ENCODE peak calls at places on chromosomes 1 and 21, in eight cellular contexts. One of them, this sample, is unnamed.

GRCh38 chr1:105138445-105138821 is 1388.7 kb downstream of the AMY1C start:
- DNase-seq in PC-3: peak; percentile 12
- DNase-seq in MM.1S: no peak
- DNase-seq in PC-9: no peak
- DNase-seq in GM23338: no peak
- DNase-seq in OCI-LY7: no peak
- DNase-seq in GM23248: peak; percentile 1
- DNase-seq in HCT116: no peak
- DNase-seq in this sample: peak; percentile 10

GRCh38 chr1:10646347-10646861 is 150.0 kb downstream of the CASZ1 start:
- DNase-seq in HCT116: peak; percentile 33
- DNase-seq in GM23248: peak; percentile 76
- DNase-seq in OCI-LY7: peak; percentile 8
- DNase-seq in PC-9: peak; percentile 35
- DNase-seq in GM23338: peak; percentile 43
- DNase-seq in MM.1S: no peak
- DNase-seq in PC-3: peak; percentile 50
- DNase-seq in this sample: no peak

GRCh38 chr1:38489844-38490270 is 369.7 kb downstream of the RRAGC start:
- DNase-seq in GM23338: peak; percentile 98
- DNase-seq in PC-9: no peak
- DNase-seq in PC-3: peak; percentile 44
- DNase-seq in OCI-LY7: peak; percentile 82
- DNase-seq in HCT116: peak; percentile 64
- DNase-seq in MM.1S: peak; percentile 61
- DNase-seq in GM23248: peak; percentile 18
- DNase-seq in this sample: peak; percentile 30

GRCh38 chr21:45874716-45875415 is 106.7 kb upstream of the COL6A1 start:
- DNase-seq in PC-9: peak; percentile 46
- DNase-seq in GM23248: peak; percentile 98
- DNase-seq in MM.1S: no peak
- DNase-seq in HCT116: no peak
- DNase-seq in GM23338: no peak
- DNase-seq in OCI-LY7: no peak
- DNase-seq in PC-3: peak; percentile 76
- DNase-seq in this sample: peak; percentile 90

GRCh38 chr1:27438621-27439061 is 46.2 kb downstream of the GPR3 start:
- DNase-seq in PC-3: no peak
- DNase-seq in GM23338: no peak
- DNase-seq in HCT116: no peak
- DNase-seq in MM.1S: peak; percentile 45
- DNase-seq in OCI-LY7: peak; percentile 75
- DNase-seq in GM23248: peak; percentile 20
- DNase-seq in PC-9: no peak
- DNase-seq in this sample: no peak

GRCh38 chr1:201774224-201774982 is 54.6 kb upstream of the IPO9 start:
- DNase-seq in MM.1S: no peak
- DNase-seq in PC-3: no peak
- DNase-seq in GM23338: no peak
- DNase-seq in GM23248: peak; percentile 89
- DNase-seq in PC-9: no peak
- DNase-seq in HCT116: no peak
- DNase-seq in OCI-LY7: no peak
- DNase-seq in this sample: no peak

GRCh38 chr1:225026701-225027100 is 97.2 kb downstream of the DNAH14 start:
- DNase-seq in OCI-LY7: no peak
- DNase-seq in GM23338: no peak
- DNase-seq in HCT116: no peak
- DNase-seq in PC-3: no peak
- DNase-seq in MM.1S: no peak
- DNase-seq in GM23248: peak; percentile 0
- DNase-seq in PC-9: no peak
- DNase-seq in this sample: no peak

GRCh38 chr1:67190942-67191341 is 24.7 kb downstream of the IL23R start:
- DNase-seq in HCT116: no peak
- DNase-seq in PC-3: peak; percentile 35
- DNase-seq in MM.1S: no peak
- DNase-seq in GM23248: no peak
- DNase-seq in PC-9: no peak
- DNase-seq in GM23338: no peak
- DNase-seq in OCI-LY7: no peak
- DNase-seq in this sample: no peak

GRCh38 chr1:68975534-68975933 is 478.7 kb upstream of the DEPDC1 start:
- DNase-seq in MM.1S: no peak
- DNase-seq in PC-3: peak; percentile 7
- DNase-seq in OCI-LY7: no peak
- DNase-seq in HCT116: no peak
- DNase-seq in GM23338: peak; percentile 80
- DNase-seq in PC-9: peak; percentile 37
- DNase-seq in GM23248: no peak
- DNase-seq in this sample: no peak

GRCh38 chr1:101284021-101284420 is 47.2 kb downstream of the S1PR1 start:
- DNase-seq in PC-9: no peak
- DNase-seq in MM.1S: no peak
- DNase-seq in PC-3: no peak
- DNase-seq in HCT116: no peak
- DNase-seq in GM23248: no peak
- DNase-seq in OCI-LY7: no peak
- DNase-seq in GM23338: no peak
- DNase-seq in this sample: no peak

GRCh38 chr1:117570988-117571409 is 34.8 kb upstream of the TENT5C start:
- DNase-seq in OCI-LY7: peak; percentile 16
- DNase-seq in GM23338: peak; percentile 33
- DNase-seq in PC-9: peak; percentile 100
- DNase-seq in MM.1S: peak; percentile 79
- DNase-seq in HCT116: no peak
- DNase-seq in GM23248: no peak
- DNase-seq in PC-3: peak; percentile 83
- DNase-seq in this sample: peak; percentile 61

GRCh38 chr1:117573386-117574040 is 32.3 kb upstream of the TENT5C start:
- DNase-seq in GM23248: peak; percentile 44
- DNase-seq in MM.1S: no peak
- DNase-seq in GM23338: no peak
- DNase-seq in OCI-LY7: no peak
- DNase-seq in HCT116: no peak
- DNase-seq in PC-9: no peak
- DNase-seq in PC-3: peak; percentile 14
- DNase-seq in this sample: peak; percentile 32

GRCh38 chr1:117571496-117571895 is 34.4 kb upstream of the TENT5C start:
- DNase-seq in PC-3: peak; percentile 7
- DNase-seq in HCT116: no peak
- DNase-seq in GM23338: no peak
- DNase-seq in GM23248: no peak
- DNase-seq in OCI-LY7: no peak
- DNase-seq in MM.1S: no peak
- DNase-seq in PC-9: peak; percentile 58
- DNase-seq in this sample: no peak

GRCh38 chr1:117574206-117574835 is 31.5 kb upstream of the TENT5C start:
- DNase-seq in GM23338: no peak
- DNase-seq in PC-9: no peak
- DNase-seq in MM.1S: no peak
- DNase-seq in OCI-LY7: no peak
- DNase-seq in HCT116: no peak
- DNase-seq in PC-3: no peak
- DNase-seq in GM23248: no peak
- DNase-seq in this sample: no peak

GRCh38 chr1:117572546-117572945 is 33.3 kb upstream of the TENT5C start:
- DNase-seq in GM23248: no peak
- DNase-seq in GM23338: no peak
- DNase-seq in PC-3: no peak
- DNase-seq in MM.1S: no peak
- DNase-seq in HCT116: no peak
- DNase-seq in PC-9: no peak
- DNase-seq in OCI-LY7: peak; percentile 33
- DNase-seq in this sample: no peak
- H3K9me2 ChIP-seq in GM23248: no peaks in the 10 kb centered on the region
- H3K9me2 ChIP-seq in GM23338: no peaks in the 10 kb centered on the region
- H3K9me2 ChIP-seq in PC-3: no peaks in the 10 kb centered on the region
- H3K9me2 ChIP-seq in MM.1S: no peaks in the 10 kb centered on the region
- H3K9me2 ChIP-seq in HCT116: no peaks in the 10 kb centered on the region
- H3K9me2 ChIP-seq in PC-9: no peaks in the 10 kb centered on the region
- H3K9me2 ChIP-seq in OCI-LY7: no peaks in the 10 kb centered on the region
- H3K9me2 ChIP-seq in this sample: no peaks in the 10 kb centered on the region

DNA sequence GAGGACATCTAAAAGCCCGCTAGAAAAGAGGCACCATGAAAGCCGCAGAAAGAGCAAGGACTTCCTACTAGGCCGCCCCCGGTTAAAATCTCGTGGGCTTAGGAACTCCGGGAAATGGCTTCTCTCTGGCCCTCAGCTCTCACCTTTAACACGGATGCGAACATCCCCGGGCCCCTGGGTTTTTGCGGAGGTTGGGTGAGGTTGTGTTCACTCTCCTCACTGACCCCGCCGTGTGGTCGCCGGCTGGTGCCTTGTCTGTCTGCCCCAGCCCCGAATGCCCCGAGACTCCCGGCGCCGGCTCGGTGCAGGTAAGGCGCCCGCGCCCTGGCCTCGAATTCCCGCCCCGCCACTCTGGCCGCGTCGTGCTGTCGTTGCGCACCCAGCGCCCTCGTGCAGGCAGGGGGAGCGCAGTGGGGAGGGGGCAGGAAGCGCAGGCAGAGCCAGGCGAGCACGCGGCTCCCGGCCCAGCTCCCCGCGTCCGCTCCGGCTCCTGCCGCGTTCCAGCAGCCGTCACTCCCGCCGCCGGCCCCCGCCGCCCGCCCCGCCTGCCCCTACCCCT is at the start of gene SHISAL2A:
- DNase-seq in PC-9: no peak
- DNase-seq in GM23248: peak; percentile 35
- DNase-seq in HCT116: no peak
- DNase-seq in OCI-LY7: no peak
- DNase-seq in GM23338: peak; percentile 84
- DNase-seq in PC-3: no peak
- DNase-seq in MM.1S: no peak
- DNase-seq in this sample: peak; percentile 66
- H3K27ac ChIP-seq in PC-9: no peak within 1 kb of the TSS
- H3K27ac ChIP-seq in GM23248: no peak within 1 kb of the TSS
- H3K27ac ChIP-seq in HCT116: no peak within 1 kb of the TSS
- H3K27ac ChIP-seq in OCI-LY7: no peak within 1 kb of the TSS
- H3K27ac ChIP-seq in GM23338: no peak within 1 kb of the TSS
- H3K27ac ChIP-seq in PC-3: no peak within 1 kb of the TSS
- H3K27ac ChIP-seq in MM.1S: no peak within 1 kb of the TSS
- H3K27ac ChIP-seq in this sample: no peak within 1 kb of the TSS

GRCh38 chr1:198087831-198088230 is 69.0 kb upstream of the NEK7 start:
- DNase-seq in OCI-LY7: no peak
- DNase-seq in HCT116: no peak
- DNase-seq in GM23338: no peak
- DNase-seq in PC-3: no peak
- DNase-seq in PC-9: no peak
- DNase-seq in MM.1S: no peak
- DNase-seq in GM23248: no peak
- DNase-seq in this sample: no peak
- H3K9me2 ChIP-seq in OCI-LY7: no peaks in the 10 kb centered on the region
- H3K9me2 ChIP-seq in HCT116: no peaks in the 10 kb centered on the region
- H3K9me2 ChIP-seq in GM23338: no peaks in the 10 kb centered on the region
- H3K9me2 ChIP-seq in PC-3: no peaks in the 10 kb centered on the region
- H3K9me2 ChIP-seq in PC-9: no peaks in the 10 kb centered on the region
- H3K9me2 ChIP-seq in MM.1S: no peaks in the 10 kb centered on the region
- H3K9me2 ChIP-seq in GM23248: no peaks in the 10 kb centered on the region
- H3K9me2 ChIP-seq in this sample: no peaks in the 10 kb centered on the region

DNA sequence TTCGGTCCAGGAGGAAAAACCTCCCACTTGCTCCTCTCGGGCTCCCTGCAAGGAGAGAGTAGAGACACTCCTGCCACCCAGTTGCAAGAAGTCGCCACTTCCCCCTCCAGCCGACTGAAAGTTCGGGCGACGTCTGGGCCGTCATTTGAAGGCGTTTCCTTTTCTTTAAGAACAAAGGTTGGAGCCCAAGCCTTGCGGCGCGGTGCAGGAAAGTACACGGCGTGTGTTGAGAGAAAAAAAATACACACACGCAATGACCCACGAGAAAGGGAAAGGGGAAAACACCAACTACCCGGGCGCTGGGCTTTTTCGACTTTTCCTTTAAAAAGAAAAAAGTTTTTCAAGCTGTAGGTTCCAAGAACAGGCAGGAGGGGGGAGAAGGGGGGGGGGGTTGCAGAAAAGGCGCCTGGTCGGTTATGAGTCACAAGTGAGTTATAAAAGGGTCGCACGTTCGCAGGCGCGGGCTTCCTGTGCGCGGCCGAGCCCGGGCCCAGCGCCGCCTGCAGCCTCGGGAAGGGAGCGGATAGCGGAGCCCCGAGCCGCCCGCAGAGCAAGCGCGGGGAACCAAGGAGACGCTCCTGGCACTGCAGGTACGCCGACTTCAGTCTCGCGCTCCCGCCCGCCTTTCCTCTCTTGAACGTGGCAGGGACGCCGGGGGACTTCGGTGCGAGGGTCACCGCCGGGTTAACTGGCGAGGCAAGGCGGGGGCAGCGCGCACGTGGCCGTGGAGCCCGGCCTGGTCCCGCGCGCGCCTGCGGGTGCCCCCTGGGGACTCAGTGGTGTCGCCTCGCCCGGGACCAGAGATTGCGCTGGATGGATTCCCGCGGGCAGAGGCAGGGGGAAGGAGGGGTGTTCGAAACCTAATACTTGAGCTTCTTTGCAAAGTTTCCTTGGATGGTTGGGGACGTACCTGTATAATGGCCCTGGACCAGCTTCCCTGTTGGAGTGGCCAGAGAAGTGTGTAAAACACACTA is 45.3 kb downstream of the MRPL39 start:
- DNase-seq in OCI-LY7: peak; percentile 54
- DNase-seq in HCT116: no peak
- DNase-seq in PC-3: no peak
- DNase-seq in GM23248: peak; percentile 86
- DNase-seq in MM.1S: peak; percentile 39
- DNase-seq in GM23338: peak; percentile 83
- DNase-seq in PC-9: no peak
- DNase-seq in this sample: peak; percentile 82
- H3K27ac ChIP-seq in OCI-LY7: peak overlapping the region; percentile 23
- H3K27ac ChIP-seq in HCT116: no peak overlapping the region
- H3K27ac ChIP-seq in PC-3: no peak overlapping the region
- H3K27ac ChIP-seq in GM23248: peak overlapping the region; percentile 23
- H3K27ac ChIP-seq in MM.1S: no peak overlapping the region
- H3K27ac ChIP-seq in GM23338: no peak overlapping the region
- H3K27ac ChIP-seq in PC-9: no peak overlapping the region
- H3K27ac ChIP-seq in this sample: peak overlapping the region; percentile 30

GRCh38 chr1:212446333-212446732 is 13.6 kb downstream of the NENF start:
- DNase-seq in HCT116: no peak
- DNase-seq in PC-3: no peak
- DNase-seq in GM23248: no peak
- DNase-seq in GM23338: no peak
- DNase-seq in MM.1S: no peak
- DNase-seq in OCI-LY7: no peak
- DNase-seq in PC-9: no peak
- DNase-seq in this sample: no peak

GRCh38 chr1:212451416-212452322 is 18.9 kb downstream of the NENF start:
- DNase-seq in HCT116: no peak
- DNase-seq in GM23338: no peak
- DNase-seq in PC-9: no peak
- DNase-seq in GM23248: no peak
- DNase-seq in OCI-LY7: no peak
- DNase-seq in PC-3: no peak
- DNase-seq in MM.1S: no peak
- DNase-seq in this sample: no peak

GRCh38 chr1:212452323-212453155 is 19.8 kb downstream of the NENF start:
- DNase-seq in MM.1S: no peak
- DNase-seq in PC-3: no peak
- DNase-seq in GM23338: no peak
- DNase-seq in GM23248: peak; percentile 94
- DNase-seq in PC-9: no peak
- DNase-seq in OCI-LY7: no peak
- DNase-seq in HCT116: no peak
- DNase-seq in this sample: no peak

GRCh38 chr1:212450331-212450881 is 17.7 kb downstream of the NENF start:
- DNase-seq in GM23248: no peak
- DNase-seq in HCT116: no peak
- DNase-seq in OCI-LY7: peak; percentile 67
- DNase-seq in GM23338: no peak
- DNase-seq in PC-9: no peak
- DNase-seq in MM.1S: no peak
- DNase-seq in PC-3: no peak
- DNase-seq in this sample: no peak

GRCh38 chr1:212447478-212447877 is 14.8 kb downstream of the NENF start:
- DNase-seq in HCT116: no peak
- DNase-seq in GM23248: no peak
- DNase-seq in GM23338: no peak
- DNase-seq in OCI-LY7: no peak
- DNase-seq in PC-9: no peak
- DNase-seq in PC-3: no peak
- DNase-seq in MM.1S: no peak
- DNase-seq in this sample: no peak
- H3K9me2 ChIP-seq in HCT116: no peaks in the 10 kb centered on the region
- H3K9me2 ChIP-seq in GM23248: no peaks in the 10 kb centered on the region
- H3K9me2 ChIP-seq in GM23338: no peaks in the 10 kb centered on the region
- H3K9me2 ChIP-seq in OCI-LY7: no peaks in the 10 kb centered on the region
- H3K9me2 ChIP-seq in PC-9: no peaks in the 10 kb centered on the region
- H3K9me2 ChIP-seq in PC-3: no peaks in the 10 kb centered on the region
- H3K9me2 ChIP-seq in MM.1S: no peaks in the 10 kb centered on the region
- H3K9me2 ChIP-seq in this sample: no peaks in the 10 kb centered on the region